ENCODE peak calls at places on chromosomes 6 and 20, in ten cellular contexts. One of them, this sample, is unnamed. For H3K27me3, the result is how much of the 10 kb centered on the place peaks cover.

GRCh38 chr6:90131091-90131490 is 165.6 kb downstream of the BACH2 start:
- DNase-seq in HepG2: no peak
- DNase-seq in GM12878: no peak
- DNase-seq in GM23338: no peak
- DNase-seq in spleen: no peak
- DNase-seq in endothelial cell of umbilical vein: no peak
- DNase-seq in transverse colon: no peak
- DNase-seq in HL-60: no peak
- DNase-seq in sigmoid colon: no peak
- DNase-seq in suprapubic skin: no peak
- DNase-seq in this sample: no peak

GRCh38 chr6:398558-399078 is 7.1 kb downstream of the IRF4 start:
- DNase-seq in HepG2: no peak
- DNase-seq in GM12878: no peak
- DNase-seq in GM23338: no peak
- DNase-seq in spleen: no peak
- DNase-seq in endothelial cell of umbilical vein: no peak
- DNase-seq in transverse colon: no peak
- DNase-seq in HL-60: no peak
- DNase-seq in sigmoid colon: no peak
- DNase-seq in suprapubic skin: no peak
- DNase-seq in this sample: no peak

GRCh38 chr6:126723541-126724170 is 383.7 kb downstream of the CENPW start:
- DNase-seq in HepG2: no peak
- DNase-seq in GM12878: no peak
- DNase-seq in GM23338: no peak
- DNase-seq in spleen: no peak
- DNase-seq in endothelial cell of umbilical vein: peak
- DNase-seq in transverse colon: no peak
- DNase-seq in HL-60: no peak
- DNase-seq in sigmoid colon: no peak
- DNase-seq in suprapubic skin: no peak
- DNase-seq in this sample: no peak

GRCh38 chr20:64188682-64189529 is 24.7 kb downstream of the MYT1 start:
- DNase-seq in HepG2: peak
- DNase-seq in GM12878: no peak
- DNase-seq in GM23338: peak
- DNase-seq in spleen: no peak
- DNase-seq in endothelial cell of umbilical vein: peak
- DNase-seq in transverse colon: peak
- DNase-seq in HL-60: no peak
- DNase-seq in sigmoid colon: no peak
- DNase-seq in suprapubic skin: no peak
- DNase-seq in this sample: no peak

GRCh38 chr6:128395596-128395995 is 124.8 kb downstream of the PTPRK start:
- DNase-seq in HepG2: no peak
- DNase-seq in GM12878: no peak
- DNase-seq in GM23338: no peak
- DNase-seq in spleen: no peak
- DNase-seq in endothelial cell of umbilical vein: peak
- DNase-seq in transverse colon: no peak
- DNase-seq in HL-60: no peak
- DNase-seq in sigmoid colon: no peak
- DNase-seq in suprapubic skin: no peak
- DNase-seq in this sample: no peak

GRCh38 chr6:152821525-152821924 is 70.9 kb downstream of the VIP start:
- DNase-seq in HepG2: no peak
- DNase-seq in GM12878: no peak
- DNase-seq in GM23338: peak
- DNase-seq in spleen: no peak
- DNase-seq in endothelial cell of umbilical vein: no peak
- DNase-seq in transverse colon: no peak
- DNase-seq in HL-60: no peak
- DNase-seq in sigmoid colon: no peak
- DNase-seq in suprapubic skin: no peak
- DNase-seq in this sample: no peak

GRCh38 chr6:111996159-111996558 is 57.7 kb upstream of the CCN6 start:
- DNase-seq in HepG2: no peak
- DNase-seq in GM12878: no peak
- DNase-seq in GM23338: no peak
- DNase-seq in spleen: no peak
- DNase-seq in endothelial cell of umbilical vein: no peak
- DNase-seq in transverse colon: no peak
- DNase-seq in HL-60: no peak
- DNase-seq in sigmoid colon: no peak
- DNase-seq in suprapubic skin: no peak
- DNase-seq in this sample: no peak

GRCh38 chr6:14638932-14639875 is 521.6 kb downstream of the CD83 start:
- DNase-seq in HepG2: no peak
- DNase-seq in GM12878: peak
- DNase-seq in GM23338: peak
- DNase-seq in spleen: no peak
- DNase-seq in endothelial cell of umbilical vein: no peak
- DNase-seq in transverse colon: peak
- DNase-seq in HL-60: peak
- DNase-seq in sigmoid colon: no peak
- DNase-seq in suprapubic skin: no peak
- DNase-seq in this sample: no peak

GRCh38 chr6:53258076-53258773 is 90.5 kb downstream of the ELOVL5 start:
- DNase-seq in HepG2: no peak
- DNase-seq in GM12878: no peak
- DNase-seq in GM23338: peak
- DNase-seq in spleen: no peak
- DNase-seq in endothelial cell of umbilical vein: no peak
- DNase-seq in transverse colon: no peak
- DNase-seq in HL-60: no peak
- DNase-seq in sigmoid colon: no peak
- DNase-seq in suprapubic skin: no peak
- DNase-seq in this sample: no peak

GRCh38 chr6:47134476-47135189 is 92.5 kb upstream of the ADGRF1 start:
- DNase-seq in HepG2: peak
- DNase-seq in GM12878: no peak
- DNase-seq in GM23338: no peak
- DNase-seq in spleen: no peak
- DNase-seq in endothelial cell of umbilical vein: peak
- DNase-seq in transverse colon: no peak
- DNase-seq in HL-60: peak
- DNase-seq in sigmoid colon: no peak
- DNase-seq in suprapubic skin: no peak
- DNase-seq in this sample: no peak
- H3K27ac ChIP-seq in HepG2: peak
- H3K27ac ChIP-seq in GM12878: no peak
- H3K27ac ChIP-seq in GM23338: no peak
- H3K27ac ChIP-seq in spleen: no peak
- H3K27ac ChIP-seq in endothelial cell of umbilical vein: peak
- H3K27ac ChIP-seq in transverse colon: peak
- H3K27ac ChIP-seq in HL-60: peak
- H3K27ac ChIP-seq in sigmoid colon: peak
- H3K27ac ChIP-seq in suprapubic skin: no peak
- H3K27ac ChIP-seq in this sample: peak

GRCh38 chr6:143822584-143823024 is 20.5 kb upstream of the LTV1 start:
- DNase-seq in HepG2: no peak
- DNase-seq in GM12878: no peak
- DNase-seq in GM23338: peak
- DNase-seq in spleen: no peak
- DNase-seq in endothelial cell of umbilical vein: peak
- DNase-seq in transverse colon: no peak
- DNase-seq in HL-60: no peak
- DNase-seq in sigmoid colon: no peak
- DNase-seq in suprapubic skin: no peak
- DNase-seq in this sample: peak
- H3K27me3 ChIP-seq in HepG2: under half
- H3K27me3 ChIP-seq in GM12878: under half
- H3K27me3 ChIP-seq in GM23338: under half
- H3K27me3 ChIP-seq in spleen: under half
- H3K27me3 ChIP-seq in endothelial cell of umbilical vein: under half
- H3K27me3 ChIP-seq in transverse colon: under half
- H3K27me3 ChIP-seq in HL-60: under half
- H3K27me3 ChIP-seq in sigmoid colon: under half
- H3K27me3 ChIP-seq in suprapubic skin: under half
- H3K27me3 ChIP-seq in this sample: under half

GRCh38 chr6:29727637-29728036 is 4.4 kb downstream of the HLA-F start:
- DNase-seq in HepG2: no peak
- DNase-seq in GM12878: no peak
- DNase-seq in GM23338: no peak
- DNase-seq in spleen: no peak
- DNase-seq in endothelial cell of umbilical vein: no peak
- DNase-seq in transverse colon: no peak
- DNase-seq in HL-60: no peak
- DNase-seq in sigmoid colon: no peak
- DNase-seq in suprapubic skin: no peak
- DNase-seq in this sample: no peak

GRCh38 chr6:29726795-29727194 is 3.6 kb downstream of the HLA-F start:
- DNase-seq in HepG2: no peak
- DNase-seq in GM12878: no peak
- DNase-seq in GM23338: no peak
- DNase-seq in spleen: no peak
- DNase-seq in endothelial cell of umbilical vein: no peak
- DNase-seq in transverse colon: no peak
- DNase-seq in HL-60: no peak
- DNase-seq in sigmoid colon: no peak
- DNase-seq in suprapubic skin: no peak
- DNase-seq in this sample: no peak

GRCh38 chr6:29729774-29730328 is 6.6 kb downstream of the HLA-F start:
- DNase-seq in HepG2: no peak
- DNase-seq in GM12878: no peak
- DNase-seq in GM23338: no peak
- DNase-seq in spleen: no peak
- DNase-seq in endothelial cell of umbilical vein: no peak
- DNase-seq in transverse colon: no peak
- DNase-seq in HL-60: no peak
- DNase-seq in sigmoid colon: no peak
- DNase-seq in suprapubic skin: no peak
- DNase-seq in this sample: no peak

GRCh38 chr6:29730575-29731126 is 7.4 kb downstream of the HLA-F start:
- DNase-seq in HepG2: no peak
- DNase-seq in GM12878: no peak
- DNase-seq in GM23338: no peak
- DNase-seq in spleen: no peak
- DNase-seq in endothelial cell of umbilical vein: no peak
- DNase-seq in transverse colon: no peak
- DNase-seq in HL-60: no peak
- DNase-seq in sigmoid colon: no peak
- DNase-seq in suprapubic skin: no peak
- DNase-seq in this sample: no peak

DNA sequence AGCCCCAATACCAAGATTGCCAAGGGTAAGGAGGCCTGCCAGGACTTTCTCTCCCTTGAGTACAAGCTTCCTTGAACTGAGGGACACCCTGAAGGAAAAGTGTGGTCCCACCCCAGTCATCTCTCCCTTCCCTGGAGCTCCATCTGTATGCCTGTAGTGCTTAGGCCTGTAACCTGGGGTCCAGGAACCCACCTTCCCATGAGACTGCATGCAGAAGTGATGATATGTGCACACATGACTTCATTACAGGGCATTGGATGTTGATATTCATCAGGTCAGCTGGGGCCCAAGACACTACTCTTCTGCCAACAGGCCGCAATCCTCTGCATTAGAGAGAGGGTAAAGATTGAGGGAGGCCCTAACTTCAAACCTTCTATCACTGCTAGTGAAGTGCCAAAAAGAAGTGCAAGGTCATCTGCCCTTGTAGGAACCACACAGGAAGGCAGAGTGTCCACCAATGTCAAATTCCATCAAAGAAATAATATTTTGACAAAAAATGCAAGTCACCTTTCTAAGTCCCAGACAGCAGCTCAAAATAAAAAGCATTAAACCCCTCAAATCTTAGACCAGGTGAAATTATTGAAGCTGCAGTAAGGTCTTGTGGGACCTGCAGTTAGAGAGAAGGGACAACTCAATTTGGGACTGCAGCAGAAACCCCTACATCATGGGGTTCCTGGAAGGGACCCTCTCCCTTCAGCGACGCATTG is 5.1 kb downstream of the HLA-F start:
- DNase-seq in HepG2: no peak
- DNase-seq in GM12878: no peak
- DNase-seq in GM23338: no peak
- DNase-seq in spleen: no peak
- DNase-seq in endothelial cell of umbilical vein: no peak
- DNase-seq in transverse colon: no peak
- DNase-seq in HL-60: no peak
- DNase-seq in sigmoid colon: no peak
- DNase-seq in suprapubic skin: no peak
- DNase-seq in this sample: no peak
- TF ChIP-seq POLR2AphosphoS5 in HepG2: no peak
- TF ChIP-seq POLR2AphosphoS5 in GM12878: peak
- TF ChIP-seq POLR2AphosphoS5 in GM23338: no peak
- TF ChIP-seq POLR2AphosphoS5 in spleen: peak
- TF ChIP-seq POLR2AphosphoS5 in endothelial cell of umbilical vein: no peak
- TF ChIP-seq POLR2AphosphoS5 in transverse colon: no peak
- TF ChIP-seq POLR2AphosphoS5 in HL-60: no peak
- TF ChIP-seq POLR2AphosphoS5 in sigmoid colon: no peak
- TF ChIP-seq POLR2AphosphoS5 in suprapubic skin: no peak
- TF ChIP-seq POLR2AphosphoS5 in this sample: no peak

DNA sequence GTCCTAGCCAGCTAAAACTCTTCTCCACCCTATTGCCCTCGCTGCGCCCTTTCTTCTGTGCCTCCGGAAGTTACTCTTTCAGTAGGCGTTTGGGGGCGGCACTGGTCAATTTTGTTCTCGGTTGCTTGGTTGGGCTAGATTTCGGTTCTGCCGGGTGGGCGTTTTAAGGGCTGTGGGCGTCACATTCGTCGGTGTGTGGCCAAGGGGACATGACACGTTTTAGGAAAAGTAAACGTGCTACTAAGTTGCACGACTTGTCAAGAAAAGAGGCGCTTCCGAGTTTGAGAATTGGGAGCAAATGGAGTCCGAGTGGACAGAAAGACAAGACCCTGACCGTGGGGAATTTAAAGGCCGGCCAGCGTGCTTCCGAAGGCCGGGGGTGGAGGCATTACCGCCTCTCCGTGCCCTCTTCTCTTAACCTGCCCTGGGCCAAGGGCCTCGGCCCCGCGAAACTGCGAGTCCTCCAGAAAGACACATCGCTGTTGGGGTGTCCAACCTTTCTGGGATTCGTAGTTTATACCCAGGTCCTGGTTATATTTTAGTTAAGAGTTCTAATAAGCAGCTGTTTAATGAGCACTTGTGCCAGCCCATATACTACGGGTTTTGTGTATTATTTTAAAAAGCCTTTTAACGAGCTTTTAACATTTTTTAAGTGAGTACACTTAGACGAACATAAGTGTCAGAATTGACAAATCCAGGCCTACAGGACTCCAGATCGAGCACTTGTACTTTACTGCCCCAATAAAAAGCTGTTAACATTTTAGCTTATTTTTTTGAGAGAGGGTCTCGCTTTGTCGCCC is 664 bp upstream of the BAG6 start:
- DNase-seq in HepG2: peak
- DNase-seq in GM12878: no peak
- DNase-seq in GM23338: peak
- DNase-seq in spleen: peak
- DNase-seq in endothelial cell of umbilical vein: no peak
- DNase-seq in transverse colon: peak
- DNase-seq in HL-60: peak
- DNase-seq in sigmoid colon: peak
- DNase-seq in suprapubic skin: peak
- DNase-seq in this sample: peak
- H3K27ac ChIP-seq in HepG2: peak
- H3K27ac ChIP-seq in GM12878: peak
- H3K27ac ChIP-seq in GM23338: peak
- H3K27ac ChIP-seq in spleen: peak
- H3K27ac ChIP-seq in endothelial cell of umbilical vein: peak
- H3K27ac ChIP-seq in transverse colon: peak
- H3K27ac ChIP-seq in HL-60: peak
- H3K27ac ChIP-seq in sigmoid colon: peak
- H3K27ac ChIP-seq in suprapubic skin: peak
- H3K27ac ChIP-seq in this sample: peak

GRCh38 chr6:119312441-119312840 is 37.1 kb downstream of the MAN1A1 start:
- DNase-seq in HepG2: no peak
- DNase-seq in GM12878: no peak
- DNase-seq in GM23338: no peak
- DNase-seq in spleen: no peak
- DNase-seq in endothelial cell of umbilical vein: no peak
- DNase-seq in transverse colon: no peak
- DNase-seq in HL-60: no peak
- DNase-seq in sigmoid colon: no peak
- DNase-seq in suprapubic skin: no peak
- DNase-seq in this sample: no peak
- H3K27me3 ChIP-seq in HepG2: under half
- H3K27me3 ChIP-seq in GM12878: under half
- H3K27me3 ChIP-seq in GM23338: under half
- H3K27me3 ChIP-seq in spleen: under half
- H3K27me3 ChIP-seq in endothelial cell of umbilical vein: under half
- H3K27me3 ChIP-seq in transverse colon: under half
- H3K27me3 ChIP-seq in HL-60: under half
- H3K27me3 ChIP-seq in sigmoid colon: under half
- H3K27me3 ChIP-seq in suprapubic skin: under half
- H3K27me3 ChIP-seq in this sample: under half